ENCODE peak calls at places on chromosomes 13 and 19, in four cellular contexts. B is HepG2, A is WTC11, W is GM12878. J is an unnamed sample.

GRCh38 chr19:18440421-18440877 is 2.5 kb upstream of the ISYNA1 start:
- DNase-seq in A (peak), W (no peak), B (peak), J (no peak)

GRCh38 chr13:76965759-76966421 is 17.6 kb downstream of the ACOD1 start:
- DNase-seq in W (no peak), A (no peak), B (no peak), J (no peak)

GRCh38 chr13:110528911-110529310 is 32.6 kb downstream of the RAB20 start:
- DNase-seq in B (no peak), W (no peak), A (no peak), J (no peak)

GRCh38 chr13:46964789-46965527 is 68.1 kb upstream of the HTR2A start:
- DNase-seq in W (no peak), A (no peak), B (no peak), J (no peak)

GRCh38 chr13:74036373-74036772 is 97.8 kb downstream of the KLF12 start:
- DNase-seq in A (peak), W (no peak), B (no peak), J (no peak)

GRCh38 chr19:51719251-51719901 is 4.4 kb downstream of the HAS1 start:
- DNase-seq in A (peak), B (no peak), W (no peak), J (no peak)

GRCh38 chr13:45179428-45179827 is 21.4 kb downstream of the KCTD4 start:
- DNase-seq in A (no peak), B (peak), W (no peak), J (no peak)

GRCh38 chr19:28136796-28137195 is 1076.2 kb downstream of the UQCRFS1 start:
- DNase-seq in A (no peak), W (no peak), B (no peak), J (no peak)

GRCh38 chr13:21997726-21998125 is 326.9 kb downstream of the FGF9 start:
- DNase-seq in A (no peak), B (no peak), W (no peak), J (no peak)

GRCh38 chr19:5001547-5002131 is 32.7 kb downstream of the KDM4B start:
- DNase-seq in B (peak), W (no peak), A (peak), J (peak)

GRCh38 chr19:10651821-10652220 is 2.3 kb upstream of the ILF3 start:
- DNase-seq in A (no peak), W (no peak), B (no peak), J (no peak)

GRCh38 chr13:98413796-98414195 is 163.1 kb downstream of the STK24 start:
- DNase-seq in A (no peak), B (no peak), W (no peak), J (no peak)

GRCh38 chr19:32570081-32570785 is 10.8 kb upstream of the PDCD5 start:
- DNase-seq in A (peak), B (peak), W (no peak), J (peak)

GRCh38 chr13:107276936-107277335 is 709.0 kb upstream of the ARGLU1 start:
- DNase-seq in W (no peak), B (no peak), A (no peak), J (no peak)

GRCh38 chr19:11963566-11964355 is 1.1 kb upstream of the ZNF763 start:
- DNase-seq in W (peak), A (peak), B (peak), J (peak)

GRCh38 chr19:16330368-16330801 is 5.8 kb downstream of the KLF2 start:
- DNase-seq in A (no peak), W (no peak), B (peak), J (peak)

GRCh38 chr13:114093118-114093517 is 39.3 kb downstream of the RASA3 start:
- DNase-seq in W (no peak), A (no peak), B (no peak), J (no peak)

GRCh38 chr19:6030214-6030507 is 52.2 kb upstream of the RANBP3 start:
- DNase-seq in W (no peak), A (no peak), B (no peak), J (no peak)

GRCh38 chr13:75947448-75947847 is 311.3 kb downstream of the LMO7 start:
- DNase-seq in A (no peak), W (no peak), B (no peak), J (no peak)

GRCh38 chr13:101453784-101454201 is 1.3 kb downstream of the ITGBL1 start:
- DNase-seq in B (no peak), A (peak), W (no peak), J (no peak)

GRCh38 chr13:44844786-44845185 is 144.5 kb downstream of the NUFIP1 start:
- DNase-seq in A (no peak), B (no peak), W (no peak), J (no peak)

GRCh38 chr13:44108345-44108858 is 228.7 kb downstream of the LACC1 start:
- DNase-seq in A (no peak), W (no peak), B (peak), J (no peak)

GRCh38 chr13:91346848-91347211 is 657 bp upstream of the MIR17HG start:
- DNase-seq in B (no peak), A (peak), W (peak), J (peak)

GRCh38 chr13:47175172-47175806 is 278.4 kb upstream of the HTR2A start:
- DNase-seq in W (no peak), B (no peak), A (no peak), J (no peak)

GRCh38 chr19:1582201-1582600 is 10.5 kb downstream of the MBD3 start:
- DNase-seq in W (no peak), A (no peak), B (no peak), J (no peak)

GRCh38 chr19:47418595-47419036 is 711 bp downstream of the MEIS3 start:
- DNase-seq in B (no peak), W (no peak), A (peak), J (no peak)

DNA sequence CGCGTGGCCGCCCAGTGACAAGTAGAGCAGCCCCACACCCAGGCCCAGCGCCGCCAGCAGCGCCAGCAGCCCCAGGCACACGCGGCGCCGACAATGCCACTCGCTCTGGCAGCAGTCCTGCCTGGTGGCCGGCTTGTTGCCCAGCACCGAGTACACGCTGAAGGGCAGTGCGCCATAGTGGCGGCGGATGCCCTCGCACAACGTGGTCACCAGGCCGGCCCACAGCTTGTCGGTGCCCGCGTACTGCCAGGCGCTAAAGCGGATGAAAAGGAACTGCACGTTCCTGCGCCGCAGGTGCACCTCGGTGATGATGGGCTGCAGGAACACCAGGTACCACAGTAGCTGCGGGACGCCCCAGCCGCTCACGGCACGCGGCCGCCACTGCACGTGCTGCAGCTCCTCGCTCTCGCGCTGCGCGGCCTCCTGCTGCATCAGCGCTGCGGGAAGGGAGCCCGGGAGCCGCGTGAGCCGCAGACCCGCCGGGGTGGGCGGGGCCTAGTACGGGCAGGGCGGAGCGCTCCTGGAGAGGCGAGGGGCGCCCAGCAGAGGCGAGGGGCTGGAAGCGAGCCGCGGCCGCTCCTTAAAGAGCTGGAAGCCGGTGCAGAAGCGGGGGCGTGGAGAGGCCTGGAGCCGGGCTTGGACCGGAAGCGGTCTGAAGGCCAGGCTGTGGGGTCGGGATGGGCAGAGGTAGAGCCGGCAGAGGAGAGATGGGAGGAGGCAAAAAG is 7.3 kb downstream of the NKPD1 start:
- DNase-seq in W (no peak), B (no peak), A (peak), J (peak)
- TF ChIP-seq CREM in W (no peak), B (no peak), A (no peak), J (no peak)

GRCh38 chr13:51833980-51834379 is 11.0 kb downstream of the TMEM272 start:
- DNase-seq in B (no peak), W (no peak), A (no peak), J (no peak)

GRCh38 chr13:51829236-51829899 is 15.6 kb downstream of the TMEM272 start:
- DNase-seq in B (no peak), A (no peak), W (no peak), J (no peak)

GRCh38 chr13:51831519-51831918 is 13.5 kb downstream of the TMEM272 start:
- DNase-seq in B (no peak), W (no peak), A (no peak), J (no peak)

GRCh38 chr13:51834581-51835158 is 10.3 kb downstream of the TMEM272 start:
- DNase-seq in A (no peak), B (no peak), W (no peak), J (no peak)

DNA sequence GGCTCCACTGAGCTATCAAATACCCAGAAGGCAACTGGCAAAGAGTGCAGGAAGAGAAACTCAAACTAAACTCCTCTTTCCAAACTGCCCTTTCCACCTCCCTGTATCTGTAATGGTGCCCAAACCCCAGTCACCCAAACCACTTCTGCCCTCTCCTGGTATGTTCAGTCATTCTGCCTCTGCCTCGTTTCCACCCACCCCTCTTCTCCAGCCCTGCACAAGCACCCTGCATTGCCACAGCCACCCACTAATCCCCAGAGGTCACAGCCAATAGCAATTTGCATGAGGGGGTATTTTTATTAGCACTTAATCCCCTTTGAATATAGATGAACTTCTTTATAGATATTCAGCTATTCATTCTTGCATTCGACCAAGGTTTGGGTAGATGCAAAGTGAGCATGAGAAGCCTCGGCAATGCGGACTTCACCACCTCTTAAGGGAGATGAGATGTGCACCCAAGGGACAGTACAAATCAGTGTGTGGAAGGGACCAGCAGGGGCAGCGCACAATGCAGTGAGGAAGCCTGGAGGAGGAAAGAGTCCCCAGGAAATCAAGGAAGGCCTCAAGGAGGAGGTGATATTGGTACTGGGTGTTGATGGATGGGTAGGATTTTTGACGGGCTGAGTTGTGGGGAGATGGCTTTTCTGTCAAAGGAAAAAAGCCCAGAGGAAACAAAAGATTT is 12.4 kb downstream of the TMEM272 start:
- DNase-seq in A (no peak), W (no peak), B (no peak), J (no peak)
- TF ChIP-seq CREM in A (no peak), W (no peak), B (no peak), J (no peak)

GRCh38 chr13:24348385-24348784 is 39.0 kb downstream of the C1QTNF9 start:
- DNase-seq in A (no peak), B (no peak), W (no peak), J (no peak)

GRCh38 chr13:24353736-24354135 is 44.4 kb downstream of the C1QTNF9 start:
- DNase-seq in B (no peak), W (no peak), A (no peak), J (no peak)

GRCh38 chr13:24351423-24351822 is 42.0 kb downstream of the C1QTNF9 start:
- DNase-seq in B (no peak), A (no peak), W (no peak), J (no peak)

DNA sequence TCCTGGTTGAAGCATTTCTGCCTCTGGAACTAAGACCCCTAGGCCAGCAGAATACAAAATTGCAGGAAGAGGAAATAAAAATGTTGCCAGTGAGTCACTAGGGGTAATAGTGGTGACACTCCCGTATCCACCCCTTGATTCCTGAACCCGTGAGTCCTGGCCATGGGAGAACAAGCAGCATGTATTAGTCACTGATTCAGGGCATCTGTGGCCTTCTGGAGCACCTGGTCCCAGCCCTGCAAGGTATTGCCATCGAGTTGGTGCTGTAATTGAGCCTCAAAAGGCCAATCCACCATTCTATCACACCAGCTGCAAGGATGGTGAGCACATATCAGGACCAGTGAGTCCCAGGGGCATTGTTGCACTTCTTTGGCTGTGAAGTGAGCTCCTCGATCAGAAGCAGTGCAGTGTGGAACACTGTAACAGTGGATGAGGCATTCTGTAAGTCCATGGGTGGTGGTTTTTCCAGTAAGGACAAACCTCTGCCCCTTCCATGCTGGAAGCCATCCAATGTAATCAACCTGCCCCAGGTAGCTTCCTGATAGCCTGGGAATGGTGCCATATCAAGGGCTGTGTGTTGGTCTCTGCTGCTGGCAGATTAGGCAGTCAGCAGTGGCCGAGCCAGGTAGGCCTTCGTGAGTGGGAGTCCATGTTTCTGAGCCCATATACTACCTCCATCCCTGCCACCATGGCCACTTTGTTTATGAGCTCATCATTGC is 39.6 kb downstream of the C1QTNF9 start:
- DNase-seq in A (no peak), B (no peak), W (no peak), J (no peak)
- TF ChIP-seq CREM in A (no peak), B (no peak), W (no peak), J (no peak)

GRCh38 chr19:57559008-57559403 is 657 bp downstream of the ZNF550 start:
- DNase-seq in B (peak), W (no peak), A (peak), J (peak)
- TF ChIP-seq CREM in B (no peak), W (no peak), A (no peak), J (no peak)

GRCh38 chr13:92390217-92390616 is 836.4 kb upstream of the GPC6 start:
- DNase-seq in W (no peak), A (no peak), B (no peak), J (no peak)
- TF ChIP-seq CREM in W (no peak), A (no peak), B (no peak), J (no peak)

DNA sequence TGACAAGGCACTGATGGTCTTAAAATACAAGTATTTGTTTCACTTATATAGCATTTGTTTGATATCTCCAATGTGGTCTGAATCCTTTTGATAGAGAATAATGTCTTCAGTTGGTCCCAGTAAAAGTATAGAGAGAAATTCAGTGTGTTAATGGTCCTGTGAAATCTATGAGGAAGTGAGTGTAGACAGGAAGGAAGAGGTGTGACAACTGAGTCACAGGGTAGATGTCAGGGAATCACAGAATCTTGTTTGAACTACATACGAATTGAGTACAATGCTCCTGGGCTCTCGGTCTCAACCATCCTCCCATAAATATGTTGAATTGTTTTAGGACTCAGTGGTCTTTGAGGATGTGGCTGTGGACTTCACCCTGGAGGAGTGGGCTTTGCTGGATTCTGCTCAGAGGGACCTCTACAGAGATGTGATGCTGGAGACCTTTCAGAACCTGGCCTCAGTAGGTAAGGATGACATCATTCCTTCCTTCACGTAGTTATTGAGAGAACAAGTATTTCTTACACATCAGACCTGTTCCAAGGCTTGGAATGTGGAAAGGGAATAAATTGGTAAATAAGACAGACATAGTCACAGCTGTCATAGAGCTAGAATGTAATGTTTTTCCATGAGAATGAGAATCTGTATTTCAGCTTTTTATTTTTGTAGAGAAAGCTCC is 9.1 kb downstream of the ZNF555 start:
- DNase-seq in W (no peak), A (no peak), B (no peak), J (no peak)
- TF ChIP-seq CREM in W (no peak), A (no peak), B (no peak), J (no peak)

GRCh38 chr13:43023244-43023931 is at the start of gene DNAJC15:
- DNase-seq in W (peak), B (peak), A (peak), J (peak)
- TF ChIP-seq CREM in W (peak), B (peak), A (no peak), J (no peak)

GRCh38 chr19:34254552-34255432 is at the start of gene GARRE1:
- DNase-seq in B (no peak), W (no peak), A (peak), J (peak)
- TF ChIP-seq CREM in B (no peak), W (no peak), A (peak), J (peak)

GRCh38 chr13:95676100-95676774 is 702 bp upstream of the DNAJC3 start:
- DNase-seq in B (peak), W (no peak), A (no peak), J (peak)
- TF ChIP-seq CREM in B (peak), W (peak), A (no peak), J (no peak)

DNA sequence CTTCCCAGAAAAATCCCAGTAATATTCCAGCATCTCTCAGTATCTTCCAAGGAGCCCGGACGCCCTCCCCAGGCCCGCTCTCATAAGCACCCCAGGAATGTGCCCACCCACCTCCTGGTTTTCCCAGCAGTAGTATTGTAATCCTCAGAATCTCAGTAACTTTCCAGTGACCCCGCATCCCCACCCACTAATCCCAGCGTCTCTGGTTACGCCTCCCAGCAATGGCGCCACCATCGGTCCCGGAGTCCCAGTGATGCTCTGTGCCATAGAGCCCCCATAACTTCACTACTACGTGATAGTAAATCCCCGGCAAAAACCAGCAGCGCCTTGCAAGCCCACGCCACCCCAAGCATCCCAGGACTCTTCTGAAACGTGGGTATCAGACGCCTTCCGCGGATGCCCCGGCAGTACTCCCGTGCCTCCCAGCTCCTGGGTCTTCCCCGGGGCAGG is 961 bp upstream of the PNPLA6 start:
- DNase-seq in B (peak), A (peak), W (no peak), J (peak)
- TF ChIP-seq CREM in B (no peak), A (no peak), W (no peak), J (no peak)